ENCODE peak calls at places on chromosomes 13 and 19, in seven cellular contexts. One of them, this sample, is unnamed.

GRCh38 chr13:31528176-31528575 is 211.2 kb upstream of the RXFP2 start:
- DNase-seq in cardiac muscle cell: no peak
- DNase-seq in effector memory CD4-positive, alpha-beta T cell: no peak
- DNase-seq in GM12878: no peak
- DNase-seq in endodermal cell: no peak
- DNase-seq in osteoblast: no peak
- DNase-seq in neural progenitor cell: no peak
- DNase-seq in this sample: no peak

GRCh38 chr13:62046512-62046911 is 630.9 kb upstream of the PCDH20 start:
- DNase-seq in cardiac muscle cell: no peak
- DNase-seq in effector memory CD4-positive, alpha-beta T cell: no peak
- DNase-seq in GM12878: no peak
- DNase-seq in endodermal cell: no peak
- DNase-seq in osteoblast: no peak
- DNase-seq in neural progenitor cell: no peak
- DNase-seq in this sample: no peak

GRCh38 chr13:45861352-45861751 is 9.8 kb upstream of the SIAH3 start:
- DNase-seq in cardiac muscle cell: no peak
- DNase-seq in effector memory CD4-positive, alpha-beta T cell: no peak
- DNase-seq in GM12878: no peak
- DNase-seq in endodermal cell: no peak
- DNase-seq in osteoblast: peak; percentile 39
- DNase-seq in neural progenitor cell: no peak
- DNase-seq in this sample: no peak

GRCh38 chr19:19626516-19627441 is 1.2 kb downstream of the LPAR2 start:
- DNase-seq in cardiac muscle cell: no peak
- DNase-seq in effector memory CD4-positive, alpha-beta T cell: no peak
- DNase-seq in GM12878: no peak
- DNase-seq in endodermal cell: peak; percentile 47
- DNase-seq in osteoblast: peak; percentile 83
- DNase-seq in neural progenitor cell: peak; percentile 14
- DNase-seq in this sample: no peak

GRCh38 chr19:44455100-44455499 is 6.8 kb upstream of the ZNF229 start:
- DNase-seq in cardiac muscle cell: no peak
- DNase-seq in effector memory CD4-positive, alpha-beta T cell: no peak
- DNase-seq in GM12878: no peak
- DNase-seq in endodermal cell: no peak
- DNase-seq in osteoblast: peak; percentile 56
- DNase-seq in neural progenitor cell: no peak
- DNase-seq in this sample: no peak

GRCh38 chr13:98252931-98253470 is 75.9 kb upstream of the RNF113B start:
- DNase-seq in cardiac muscle cell: no peak
- DNase-seq in effector memory CD4-positive, alpha-beta T cell: no peak
- DNase-seq in GM12878: no peak
- DNase-seq in endodermal cell: no peak
- DNase-seq in osteoblast: peak; percentile 83
- DNase-seq in neural progenitor cell: no peak
- DNase-seq in this sample: no peak

GRCh38 chr13:77476456-77476855 is 59.0 kb upstream of the SCEL start:
- DNase-seq in cardiac muscle cell: no peak
- DNase-seq in effector memory CD4-positive, alpha-beta T cell: no peak
- DNase-seq in GM12878: no peak
- DNase-seq in endodermal cell: no peak
- DNase-seq in osteoblast: no peak
- DNase-seq in neural progenitor cell: no peak
- DNase-seq in this sample: no peak

GRCh38 chr13:31629085-31629785 is 110.1 kb upstream of the RXFP2 start:
- DNase-seq in cardiac muscle cell: no peak
- DNase-seq in effector memory CD4-positive, alpha-beta T cell: no peak
- DNase-seq in GM12878: no peak
- DNase-seq in endodermal cell: no peak
- DNase-seq in osteoblast: no peak
- DNase-seq in neural progenitor cell: no peak
- DNase-seq in this sample: no peak

GRCh38 chr19:18898533-18899408 is 2.8 kb upstream of the CERS1 start:
- DNase-seq in cardiac muscle cell: no peak
- DNase-seq in effector memory CD4-positive, alpha-beta T cell: no peak
- DNase-seq in GM12878: no peak
- DNase-seq in endodermal cell: no peak
- DNase-seq in osteoblast: peak; percentile 93
- DNase-seq in neural progenitor cell: peak; percentile 60
- DNase-seq in this sample: no peak

GRCh38 chr19:55712804-55713631 is 25.2 kb downstream of the NLRP9 start:
- DNase-seq in cardiac muscle cell: no peak
- DNase-seq in effector memory CD4-positive, alpha-beta T cell: no peak
- DNase-seq in GM12878: no peak
- DNase-seq in endodermal cell: no peak
- DNase-seq in osteoblast: peak; percentile 55
- DNase-seq in neural progenitor cell: no peak
- DNase-seq in this sample: no peak

GRCh38 chr19:13459351-13459750 is 46.9 kb downstream of the CACNA1A start:
- DNase-seq in cardiac muscle cell: no peak
- DNase-seq in effector memory CD4-positive, alpha-beta T cell: no peak
- DNase-seq in GM12878: no peak
- DNase-seq in endodermal cell: peak; percentile 46
- DNase-seq in osteoblast: peak; percentile 81
- DNase-seq in neural progenitor cell: peak; percentile 92
- DNase-seq in this sample: no peak

GRCh38 chr13:72146816-72147215 is 279.8 kb upstream of the DACH1 start:
- DNase-seq in cardiac muscle cell: no peak
- DNase-seq in effector memory CD4-positive, alpha-beta T cell: no peak
- DNase-seq in GM12878: no peak
- DNase-seq in endodermal cell: no peak
- DNase-seq in osteoblast: no peak
- DNase-seq in neural progenitor cell: no peak
- DNase-seq in this sample: no peak

GRCh38 chr19:28577199-28577598 is 635.8 kb downstream of the UQCRFS1 start:
- DNase-seq in cardiac muscle cell: no peak
- DNase-seq in effector memory CD4-positive, alpha-beta T cell: no peak
- DNase-seq in GM12878: no peak
- DNase-seq in endodermal cell: peak; percentile 16
- DNase-seq in osteoblast: no peak
- DNase-seq in neural progenitor cell: no peak
- DNase-seq in this sample: no peak

DNA sequence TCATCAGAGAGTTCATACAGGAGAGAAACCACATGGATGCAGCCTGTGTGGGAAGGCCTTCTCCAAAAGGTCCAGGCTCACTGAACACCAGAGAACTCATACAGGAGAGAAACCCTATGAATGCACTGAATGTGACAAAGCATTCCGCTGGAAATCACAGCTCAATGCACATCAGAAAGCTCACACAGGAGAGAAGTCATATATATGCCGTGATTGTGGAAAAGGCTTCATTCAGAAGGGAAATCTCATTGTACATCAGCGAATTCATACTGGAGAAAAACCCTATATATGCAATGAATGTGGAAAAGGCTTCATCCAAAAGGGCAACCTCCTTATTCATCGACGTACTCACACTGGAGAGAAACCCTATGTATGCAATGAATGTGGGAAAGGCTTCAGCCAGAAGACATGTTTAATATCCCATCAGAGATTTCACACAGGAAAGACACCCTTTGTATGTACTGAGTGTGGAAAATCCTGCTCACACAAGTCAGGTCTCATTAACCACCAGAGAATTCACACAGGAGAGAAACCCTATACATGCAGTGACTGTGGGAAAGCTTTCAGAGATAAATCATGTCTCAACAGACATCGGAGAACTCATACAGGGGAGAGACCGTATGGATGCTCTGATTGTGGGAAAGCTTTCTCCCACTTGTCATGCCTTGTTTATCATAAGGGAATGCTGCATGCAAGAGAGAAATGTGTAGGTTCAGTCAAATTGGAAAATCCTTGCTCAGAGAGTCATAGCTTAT is 17.7 kb downstream of the ZNF613 start:
- DNase-seq in cardiac muscle cell: no peak
- DNase-seq in effector memory CD4-positive, alpha-beta T cell: no peak
- DNase-seq in GM12878: no peak
- DNase-seq in endodermal cell: no peak
- DNase-seq in osteoblast: no peak
- DNase-seq in neural progenitor cell: no peak
- DNase-seq in this sample: no peak
- H3K36me3 ChIP-seq in cardiac muscle cell: peaks cover 56% of the 10 kb centered on the region
- H3K36me3 ChIP-seq in effector memory CD4-positive, alpha-beta T cell: peaks cover 51% of the 10 kb centered on the region
- H3K36me3 ChIP-seq in GM12878: peaks cover 27% of the 10 kb centered on the region
- H3K36me3 ChIP-seq in endodermal cell: peaks cover 78% of the 10 kb centered on the region
- H3K36me3 ChIP-seq in osteoblast: peaks cover 52% of the 10 kb centered on the region
- H3K36me3 ChIP-seq in neural progenitor cell: peaks cover 62% of the 10 kb centered on the region
- H3K36me3 ChIP-seq in this sample: peaks cover 60% of the 10 kb centered on the region

DNA sequence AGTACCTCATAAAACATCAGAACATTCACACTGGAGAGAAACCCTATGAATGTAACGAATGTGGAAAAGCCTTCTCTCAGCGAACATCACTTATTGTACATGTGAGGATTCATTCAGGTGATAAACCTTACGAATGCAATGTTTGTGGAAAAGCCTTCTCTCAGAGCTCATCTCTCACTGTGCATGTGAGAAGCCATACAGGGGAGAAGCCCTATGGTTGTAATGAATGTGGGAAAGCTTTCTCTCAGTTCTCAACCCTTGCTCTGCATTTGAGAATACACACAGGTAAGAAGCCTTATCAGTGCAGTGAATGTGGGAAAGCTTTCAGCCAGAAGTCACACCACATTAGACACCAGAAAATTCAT is 22.0 kb downstream of the ZNF146 start:
- DNase-seq in cardiac muscle cell: no peak
- DNase-seq in effector memory CD4-positive, alpha-beta T cell: no peak
- DNase-seq in GM12878: no peak
- DNase-seq in endodermal cell: peak; percentile 0
- DNase-seq in osteoblast: no peak
- DNase-seq in neural progenitor cell: no peak
- DNase-seq in this sample: no peak
- H3K36me3 ChIP-seq in cardiac muscle cell: peaks cover 32% of the 10 kb centered on the region
- H3K36me3 ChIP-seq in effector memory CD4-positive, alpha-beta T cell: peaks cover 53% of the 10 kb centered on the region
- H3K36me3 ChIP-seq in GM12878: peaks cover 46% of the 10 kb centered on the region
- H3K36me3 ChIP-seq in endodermal cell: peaks cover 80% of the 10 kb centered on the region
- H3K36me3 ChIP-seq in osteoblast: peaks cover 61% of the 10 kb centered on the region
- H3K36me3 ChIP-seq in neural progenitor cell: peaks cover 46% of the 10 kb centered on the region
- H3K36me3 ChIP-seq in this sample: peaks cover 73% of the 10 kb centered on the region

GRCh38 chr19:17149393-17150135 is 65.6 kb upstream of the USE1 start:
- DNase-seq in cardiac muscle cell: no peak
- DNase-seq in effector memory CD4-positive, alpha-beta T cell: no peak
- DNase-seq in GM12878: no peak
- DNase-seq in endodermal cell: no peak
- DNase-seq in osteoblast: no peak
- DNase-seq in neural progenitor cell: no peak
- DNase-seq in this sample: no peak

GRCh38 chr19:17155251-17155650 is 59.9 kb upstream of the USE1 start:
- DNase-seq in cardiac muscle cell: no peak
- DNase-seq in effector memory CD4-positive, alpha-beta T cell: no peak
- DNase-seq in GM12878: no peak
- DNase-seq in endodermal cell: no peak
- DNase-seq in osteoblast: no peak
- DNase-seq in neural progenitor cell: no peak
- DNase-seq in this sample: no peak

GRCh38 chr19:17156296-17156946 is 58.7 kb upstream of the USE1 start:
- DNase-seq in cardiac muscle cell: no peak
- DNase-seq in effector memory CD4-positive, alpha-beta T cell: no peak
- DNase-seq in GM12878: no peak
- DNase-seq in endodermal cell: no peak
- DNase-seq in osteoblast: peak; percentile 45
- DNase-seq in neural progenitor cell: no peak
- DNase-seq in this sample: no peak

GRCh38 chr19:17156947-17157302 is 58.2 kb upstream of the USE1 start:
- DNase-seq in cardiac muscle cell: no peak
- DNase-seq in effector memory CD4-positive, alpha-beta T cell: no peak
- DNase-seq in GM12878: no peak
- DNase-seq in endodermal cell: no peak
- DNase-seq in osteoblast: no peak
- DNase-seq in neural progenitor cell: no peak
- DNase-seq in this sample: no peak

GRCh38 chr19:17153996-17154395 is 61.2 kb upstream of the USE1 start:
- DNase-seq in cardiac muscle cell: no peak
- DNase-seq in effector memory CD4-positive, alpha-beta T cell: no peak
- DNase-seq in GM12878: no peak
- DNase-seq in endodermal cell: no peak
- DNase-seq in osteoblast: no peak
- DNase-seq in neural progenitor cell: no peak
- DNase-seq in this sample: no peak
- H3K36me3 ChIP-seq in cardiac muscle cell: peaks cover 17% of the 10 kb centered on the region
- H3K36me3 ChIP-seq in effector memory CD4-positive, alpha-beta T cell: peaks cover 68% of the 10 kb centered on the region
- H3K36me3 ChIP-seq in GM12878: peaks cover 28% of the 10 kb centered on the region
- H3K36me3 ChIP-seq in endodermal cell: peaks cover 54% of the 10 kb centered on the region
- H3K36me3 ChIP-seq in osteoblast: peaks cover 60% of the 10 kb centered on the region
- H3K36me3 ChIP-seq in neural progenitor cell: no peaks in the 10 kb centered on the region
- H3K36me3 ChIP-seq in this sample: peaks cover 63% of the 10 kb centered on the region

GRCh38 chr19:5608271-5608666 is 14.3 kb downstream of the SAFB2 start:
- DNase-seq in cardiac muscle cell: no peak
- DNase-seq in effector memory CD4-positive, alpha-beta T cell: no peak
- DNase-seq in GM12878: no peak
- DNase-seq in endodermal cell: no peak
- DNase-seq in osteoblast: no peak
- DNase-seq in neural progenitor cell: no peak
- DNase-seq in this sample: no peak

GRCh38 chr19:5600797-5601196 is 21.8 kb downstream of the SAFB2 start:
- DNase-seq in cardiac muscle cell: no peak
- DNase-seq in effector memory CD4-positive, alpha-beta T cell: no peak
- DNase-seq in GM12878: no peak
- DNase-seq in endodermal cell: no peak
- DNase-seq in osteoblast: no peak
- DNase-seq in neural progenitor cell: no peak
- DNase-seq in this sample: no peak

GRCh38 chr19:5605362-5605761 is 17.2 kb downstream of the SAFB2 start:
- DNase-seq in cardiac muscle cell: no peak
- DNase-seq in effector memory CD4-positive, alpha-beta T cell: no peak
- DNase-seq in GM12878: no peak
- DNase-seq in endodermal cell: no peak
- DNase-seq in osteoblast: no peak
- DNase-seq in neural progenitor cell: no peak
- DNase-seq in this sample: no peak

GRCh38 chr19:5607318-5608270 is 15.0 kb downstream of the SAFB2 start:
- DNase-seq in cardiac muscle cell: no peak
- DNase-seq in effector memory CD4-positive, alpha-beta T cell: no peak
- DNase-seq in GM12878: no peak
- DNase-seq in endodermal cell: no peak
- DNase-seq in osteoblast: no peak
- DNase-seq in neural progenitor cell: no peak
- DNase-seq in this sample: no peak

DNA sequence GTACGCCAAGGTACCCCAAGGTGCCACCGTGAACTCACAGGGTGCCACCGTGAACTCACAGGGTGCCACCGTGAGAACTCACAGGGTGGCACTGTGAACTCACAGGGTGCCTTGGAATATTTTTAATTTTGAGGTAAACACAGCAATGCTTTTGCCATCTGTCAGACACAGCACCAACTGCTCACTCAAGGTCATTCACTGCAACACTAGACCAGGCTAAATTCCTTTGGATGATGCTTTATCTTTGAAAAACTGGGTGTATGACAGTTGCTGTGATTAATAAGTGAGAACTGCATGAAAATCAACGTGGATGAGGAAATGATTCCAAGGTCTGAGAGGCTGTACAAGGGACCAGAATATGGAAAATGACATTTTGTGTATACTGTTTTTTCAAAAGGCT is 18.9 kb downstream of the SAFB2 start:
- DNase-seq in cardiac muscle cell: no peak
- DNase-seq in effector memory CD4-positive, alpha-beta T cell: no peak
- DNase-seq in GM12878: no peak
- DNase-seq in endodermal cell: no peak
- DNase-seq in osteoblast: no peak
- DNase-seq in neural progenitor cell: no peak
- DNase-seq in this sample: no peak
- H3K36me3 ChIP-seq in cardiac muscle cell: peaks cover 74% of the 10 kb centered on the region
- H3K36me3 ChIP-seq in effector memory CD4-positive, alpha-beta T cell: peaks cover 93% of the 10 kb centered on the region
- H3K36me3 ChIP-seq in GM12878: peaks cover 59% of the 10 kb centered on the region
- H3K36me3 ChIP-seq in endodermal cell: peaks cover 89% of the 10 kb centered on the region
- H3K36me3 ChIP-seq in osteoblast: peaks cover 80% of the 10 kb centered on the region
- H3K36me3 ChIP-seq in neural progenitor cell: no peaks in the 10 kb centered on the region
- H3K36me3 ChIP-seq in this sample: peaks cover 93% of the 10 kb centered on the region

This sample was measured in WERI-Rb-1.